ENCODE peak calls at places on chromosomes 6 and 20, in five cellular contexts. O is foreskin keratinocyte, V is mammary epithelial cell, M is WERI-Rb-1, R is GM23248. W is an unnamed sample.

GRCh38 chr20:13800728-13801134 is 15.9 kb downstream of the NDUFAF5 start:
- DNase-seq in O (peak; percentile 92), V (peak; percentile 94), M (no peak), R (peak; percentile 76), W (no peak)

GRCh38 chr6:71349395-71349794 is 60.8 kb downstream of the OGFRL1 start:
- DNase-seq in O (peak; percentile 14), V (no peak), M (no peak), R (peak; percentile 63), W (no peak)

GRCh38 chr20:50690979-50691584 is at the start of gene RIPOR3:
- DNase-seq in O (no peak), V (no peak), M (peak; percentile 33), R (peak; percentile 60), W (peak; percentile 79)

GRCh38 chr6:86715676-86716075 is 221.7 kb upstream of the HTR1E start:
- DNase-seq in O (peak; percentile 42), V (peak; percentile 76), M (no peak), R (peak; percentile 10), W (no peak)

GRCh38 chr6:161443868-161444267 is 170.0 kb upstream of the AGPAT4 start:
- DNase-seq in O (no peak), V (no peak), M (no peak), R (peak; percentile 76), W (peak; percentile 79)

GRCh38 chr20:20466341-20466879 is 98.5 kb downstream of the INSM1 start:
- DNase-seq in O (no peak), V (peak; percentile 28), M (no peak), R (peak; percentile 93), W (no peak)

GRCh38 chr6:36832313-36832712 is 6.9 kb downstream of the CPNE5 start:
- DNase-seq in O (no peak), V (no peak), M (no peak), R (no peak), W (no peak)

GRCh38 chr6:77015350-77015749 is 447.9 kb downstream of the HTR1B start:
- DNase-seq in O (peak; percentile 39), V (peak; percentile 20), M (no peak), R (peak; percentile 61), W (no peak)

GRCh38 chr6:134642217-134642616 is 307.7 kb downstream of the ALDH8A1 start:
- DNase-seq in O (peak; percentile 63), V (peak; percentile 52), M (no peak), R (no peak), W (no peak)

GRCh38 chr6:156963712-156964700 is 186.8 kb downstream of the ARID1B start:
- DNase-seq in O (peak; percentile 40), V (peak; percentile 6), M (no peak), R (peak; percentile 64), W (no peak)

GRCh38 chr6:20879526-20879925 is 345.3 kb downstream of the CDKAL1 start:
- DNase-seq in O (no peak), V (no peak), M (no peak), R (no peak), W (no peak)

GRCh38 chr6:125393449-125393858 is 91.7 kb upstream of the HDDC2 start:
- DNase-seq in O (no peak), V (no peak), M (no peak), R (no peak), W (no peak)

GRCh38 chr6:71444222-71444621 is 155.6 kb downstream of the OGFRL1 start:
- DNase-seq in O (no peak), V (no peak), M (no peak), R (no peak), W (no peak)

GRCh38 chr6:165098165-165098564 is 211.2 kb downstream of the C6orf118 start:
- DNase-seq in O (no peak), V (no peak), M (no peak), R (peak; percentile 32), W (no peak)

GRCh38 chr20:24934101-24934661 is 14.9 kb upstream of the CST7 start:
- DNase-seq in O (no peak), V (no peak), M (no peak), R (no peak), W (no peak)

GRCh38 chr6:72911463-72912153 is 289.7 kb downstream of the KCNQ5 start:
- DNase-seq in O (peak; percentile 33), V (peak; percentile 44), M (no peak), R (no peak), W (no peak)

GRCh38 chr6:73285674-73286283 is 22.8 kb upstream of the KHDC1 start:
- DNase-seq in O (peak; percentile 44), V (peak; percentile 30), M (no peak), R (peak; percentile 86), W (peak; percentile 64)

GRCh38 chr6:153123801-153124200 is 7.3 kb downstream of the RGS17 start:
- DNase-seq in O (no peak), V (no peak), M (no peak), R (no peak), W (no peak)

GRCh38 chr6:160141001-160141726 is 19.5 kb downstream of the SLC22A1 start:
- DNase-seq in O (no peak), V (no peak), M (no peak), R (peak; percentile 69), W (no peak)

GRCh38 chr6:157693867-157694266 is 129.2 kb upstream of the SNX9 start:
- DNase-seq in O (no peak), V (no peak), M (no peak), R (no peak), W (no peak)

GRCh38 chr20:59121714-59122376 is 41.8 kb upstream of the ZNF831 start:
- DNase-seq in O (no peak), V (no peak), M (no peak), R (no peak), W (no peak)

GRCh38 chr6:85186546-85187170 is 263.2 kb upstream of the NT5E start:
- DNase-seq in O (peak; percentile 2), V (peak; percentile 34), M (no peak), R (peak; percentile 76), W (no peak)

GRCh38 chr20:9467995-9468394 is 46.4 kb upstream of the LAMP5 start:
- DNase-seq in O (no peak), V (no peak), M (peak; percentile 21), R (no peak), W (peak; percentile 46)

GRCh38 chr6:10412948-10413849 is 1.7 kb downstream of the TFAP2A start:
- DNase-seq in O (peak; percentile 65), V (peak; percentile 83), M (no peak), R (peak; percentile 70), W (peak; percentile 59)

GRCh38 chr6:96184798-96185197 is 169.0 kb downstream of the FUT9 start:
- DNase-seq in O (no peak), V (no peak), M (no peak), R (no peak), W (peak; percentile 28)

GRCh38 chr6:47073125-47074110 is 31.3 kb upstream of the ADGRF1 start:
- DNase-seq in O (no peak), V (no peak), M (no peak), R (no peak), W (peak; percentile 28)

GRCh38 chr6:75491302-75491701 is 2.3 kb downstream of the FILIP1 start:
- DNase-seq in O (no peak), V (no peak), M (no peak), R (no peak), W (no peak)
- H3K27me3 ChIP-seq in O (peaks cover 42% of the 10 kb centered on the region), V (peaks cover 5% of the 10 kb centered on the region), M (no peaks in the 10 kb centered on the region), R (peaks cover 45% of the 10 kb centered on the region), W (no peaks in the 10 kb centered on the region)

GRCh38 chr20:14925286-14925685 is 587.9 kb upstream of the FLRT3 start:
- DNase-seq in O (peak; percentile 41), V (peak; percentile 49), M (no peak), R (peak; percentile 46), W (no peak)

GRCh38 chr20:14922503-14923267 is 585.3 kb upstream of the FLRT3 start:
- DNase-seq in O (no peak), V (no peak), M (no peak), R (no peak), W (no peak)

GRCh38 chr20:14929388-14929787 is 592.0 kb upstream of the FLRT3 start:
- DNase-seq in O (no peak), V (no peak), M (no peak), R (no peak), W (no peak)

GRCh38 chr20:14924433-14924832 is 587.0 kb upstream of the FLRT3 start:
- DNase-seq in O (no peak), V (no peak), M (no peak), R (no peak), W (no peak)

DNA sequence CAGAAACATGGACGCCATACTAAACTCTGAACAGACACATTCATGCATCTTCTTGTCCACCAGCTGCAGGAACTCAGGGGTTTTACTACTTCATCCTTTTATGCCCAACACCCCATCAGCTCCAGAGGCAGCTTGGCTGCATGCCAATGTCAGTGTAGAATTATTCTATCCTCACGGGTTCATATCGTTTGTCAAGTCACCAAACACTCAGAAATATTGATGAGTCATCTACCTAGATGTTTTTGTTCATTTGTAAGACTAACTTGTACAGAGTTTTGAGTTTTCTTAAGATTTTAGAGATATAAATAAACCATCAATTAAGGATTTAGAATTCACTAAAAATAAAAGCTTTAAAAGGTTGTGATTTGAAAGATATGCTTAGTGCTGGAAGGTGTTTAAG is 590.7 kb upstream of the FLRT3 start:
- DNase-seq in O (peak; percentile 63), V (no peak), M (no peak), R (no peak), W (no peak)
- H3K27me3 ChIP-seq in O (no peaks in the 10 kb centered on the region), V (no peaks in the 10 kb centered on the region), M (no peaks in the 10 kb centered on the region), R (no peaks in the 10 kb centered on the region), W (no peaks in the 10 kb centered on the region)

DNA sequence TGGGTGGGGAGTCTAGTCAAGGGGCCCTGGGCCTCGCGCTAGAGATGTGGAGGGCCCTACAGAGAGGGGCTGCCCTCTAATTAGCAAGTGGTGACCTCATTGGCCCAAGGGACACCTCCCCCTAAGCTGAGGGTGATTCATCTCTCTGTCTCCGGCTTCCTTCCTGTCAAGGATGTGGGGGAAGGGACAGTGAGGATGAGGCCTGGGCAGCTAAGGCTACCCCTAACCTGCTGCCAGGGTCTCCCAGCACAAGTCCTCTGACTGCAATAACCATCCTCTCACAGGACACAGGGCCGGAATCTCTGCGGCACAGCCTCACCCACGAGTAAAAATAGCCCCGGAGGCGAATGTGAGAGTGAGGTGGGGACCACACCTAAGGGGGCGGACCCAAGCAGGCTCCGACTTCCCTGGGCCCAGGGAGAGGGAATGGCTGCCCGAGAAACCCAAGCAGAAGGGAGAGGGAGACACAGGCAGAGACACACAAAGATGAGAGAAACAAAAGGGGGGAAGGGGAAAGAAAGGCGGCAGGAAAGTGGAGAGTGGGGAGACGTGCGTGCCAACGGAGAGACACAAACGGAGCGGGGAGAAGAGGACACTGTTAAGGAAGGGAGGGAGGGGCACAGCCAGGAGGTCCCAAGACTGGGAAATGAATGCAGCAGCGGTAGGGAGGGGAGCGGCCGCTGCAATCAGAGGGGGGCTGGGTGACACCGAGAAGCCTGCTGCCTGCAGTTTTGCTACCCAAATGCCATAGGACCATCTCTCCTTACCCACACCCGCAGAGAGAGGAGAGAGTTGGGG is 1.4 kb downstream of the CLIC1 start:
- DNase-seq in O (peak; percentile 77), V (peak; percentile 77), M (peak; percentile 74), R (peak; percentile 82), W (peak; percentile 86)
- H3K27me3 ChIP-seq in O (no peaks in the 10 kb centered on the region), V (no peaks in the 10 kb centered on the region), M (no peaks in the 10 kb centered on the region), R (no peaks in the 10 kb centered on the region), W (no peaks in the 10 kb centered on the region)

DNA sequence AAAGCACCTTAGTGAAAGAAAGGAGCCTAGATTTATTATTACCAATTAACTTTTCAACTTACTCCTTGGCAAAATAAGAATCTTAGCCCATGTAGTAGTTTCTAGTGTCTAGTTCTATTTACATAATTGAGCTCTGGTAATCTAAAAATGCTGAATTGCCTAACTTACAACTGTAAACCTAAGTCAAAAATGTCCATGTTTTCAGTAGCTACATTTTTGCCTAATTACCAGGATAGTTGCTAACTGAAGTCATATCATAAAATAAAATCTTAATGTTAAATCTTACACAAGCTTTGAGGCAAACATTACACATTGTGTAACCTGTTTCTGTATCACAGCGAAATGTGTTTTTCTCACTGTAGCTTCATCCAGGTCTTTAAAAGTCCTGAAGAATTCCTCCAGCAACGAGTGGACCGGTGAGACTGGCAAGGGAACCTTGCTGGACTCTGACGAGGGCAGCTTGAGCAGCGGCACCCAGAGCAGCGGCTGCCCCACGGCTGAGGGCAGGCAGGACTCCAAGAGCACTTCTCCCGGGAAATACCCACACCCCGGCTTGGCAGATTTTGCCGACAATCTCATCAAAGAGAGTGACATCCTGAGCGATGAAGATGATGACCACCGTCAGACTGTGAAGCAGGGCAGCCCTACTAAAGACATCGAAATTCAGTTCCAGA is 7.6 kb upstream of the CLDN20 start:
- DNase-seq in O (no peak), V (no peak), M (no peak), R (no peak), W (no peak)
- H3K27me3 ChIP-seq in O (no peaks in the 10 kb centered on the region), V (no peaks in the 10 kb centered on the region), M (no peaks in the 10 kb centered on the region), R (no peaks in the 10 kb centered on the region), W (no peaks in the 10 kb centered on the region)